ENCODE peak calls at places on chromosomes 12 and 14, in eight cellular contexts. C is PC-3, Q is GM23338, M is neural progenitor cell, F is GM23248, K is HCT116, N is SK-N-SH, B is hepatocyte. R is an unnamed sample.

GRCh38 chr14:104746951-104747481 is 5.9 kb upstream of the SIVA1 start:
- DNase-seq in B (peak; percentile 61), N (no peak), C (peak; percentile 31), Q (no peak), K (no peak), F (peak; percentile 94), M (no peak), R (no peak)

GRCh38 chr14:105855893-105856675 is 329.7 kb downstream of the TMEM121 start:
- DNase-seq in F (no peak), K (no peak), B (no peak), C (no peak), Q (no peak), M (no peak), N (no peak), R (peak; percentile 66)

GRCh38 chr12:29066061-29066588 is 83.0 kb upstream of the FAR2 start:
- DNase-seq in F (peak; percentile 79), C (peak; percentile 75), Q (no peak), N (no peak), M (peak; percentile 62), B (no peak), K (peak; percentile 40), R (no peak)

GRCh38 chr12:109723311-109723791 is 9.7 kb downstream of the FAM222A start:
- DNase-seq in Q (no peak), N (peak; percentile 75), F (no peak), K (no peak), C (no peak), M (no peak), B (no peak), R (no peak)

GRCh38 chr12:93174048-93174447 is 203.7 kb upstream of the NUDT4 start:
- DNase-seq in B (no peak), N (peak; percentile 19), K (no peak), M (no peak), F (peak; percentile 78), Q (no peak), C (no peak), R (no peak)

GRCh38 chr12:55729592-55730446 is 1.0 kb upstream of the CD63 start:
- DNase-seq in C (peak; percentile 93), K (peak; percentile 68), Q (peak; percentile 96), B (peak; percentile 94), N (peak; percentile 84), M (peak; percentile 92), F (peak; percentile 94), R (peak; percentile 70)

GRCh38 chr12:110246690-110247339 is 34.2 kb upstream of the ATP2A2 start:
- DNase-seq in C (peak; percentile 52), Q (no peak), K (no peak), N (no peak), M (no peak), F (no peak), B (no peak), R (no peak)

GRCh38 chr12:100661300-100661951 is 87.9 kb downstream of the GAS2L3 start:
- DNase-seq in Q (peak; percentile 27), C (no peak), M (no peak), N (no peak), B (no peak), F (peak; percentile 39), K (no peak), R (no peak)

GRCh38 chr14:51219473-51220448 is 20.3 kb upstream of the TMX1 start:
- DNase-seq in K (no peak), Q (peak; percentile 57), F (peak; percentile 70), M (peak; percentile 50), N (no peak), C (peak; percentile 63), B (peak; percentile 52), R (peak; percentile 30)

GRCh38 chr14:76998777-76999366 is 29.6 kb downstream of the IRF2BPL start:
- DNase-seq in F (no peak), B (peak; percentile 78), N (no peak), M (no peak), C (no peak), K (no peak), Q (no peak), R (no peak)
- TF ChIP-seq EZH2phosphoT487 in F (no peak), B (no peak), N (no peak), M (no peak), C (no peak), K (no peak), Q (no peak), R (no peak)

GRCh38 chr14:73739899-73740685 is 25.9 kb upstream of the PNMA1 start:
- DNase-seq in C (no peak), B (peak; percentile 7), Q (no peak), K (no peak), N (no peak), F (no peak), M (no peak), R (no peak)

GRCh38 chr14:73741386-73741875 is 27.2 kb upstream of the PNMA1 start:
- DNase-seq in M (peak; percentile 60), N (peak; percentile 58), B (peak; percentile 83), F (peak; percentile 73), Q (peak; percentile 71), K (no peak), C (peak; percentile 80), R (peak; percentile 54)

GRCh38 chr14:73740921-73741326 is 26.7 kb upstream of the PNMA1 start:
- DNase-seq in Q (peak; percentile 64), M (no peak), F (peak; percentile 70), C (peak; percentile 91), N (peak; percentile 37), B (peak; percentile 71), K (peak; percentile 61), R (no peak)

GRCh38 chr14:73738518-73739173 is 24.5 kb upstream of the PNMA1 start:
- DNase-seq in Q (no peak), K (no peak), N (no peak), M (no peak), B (peak; percentile 8), F (no peak), C (no peak), R (no peak)

DNA sequence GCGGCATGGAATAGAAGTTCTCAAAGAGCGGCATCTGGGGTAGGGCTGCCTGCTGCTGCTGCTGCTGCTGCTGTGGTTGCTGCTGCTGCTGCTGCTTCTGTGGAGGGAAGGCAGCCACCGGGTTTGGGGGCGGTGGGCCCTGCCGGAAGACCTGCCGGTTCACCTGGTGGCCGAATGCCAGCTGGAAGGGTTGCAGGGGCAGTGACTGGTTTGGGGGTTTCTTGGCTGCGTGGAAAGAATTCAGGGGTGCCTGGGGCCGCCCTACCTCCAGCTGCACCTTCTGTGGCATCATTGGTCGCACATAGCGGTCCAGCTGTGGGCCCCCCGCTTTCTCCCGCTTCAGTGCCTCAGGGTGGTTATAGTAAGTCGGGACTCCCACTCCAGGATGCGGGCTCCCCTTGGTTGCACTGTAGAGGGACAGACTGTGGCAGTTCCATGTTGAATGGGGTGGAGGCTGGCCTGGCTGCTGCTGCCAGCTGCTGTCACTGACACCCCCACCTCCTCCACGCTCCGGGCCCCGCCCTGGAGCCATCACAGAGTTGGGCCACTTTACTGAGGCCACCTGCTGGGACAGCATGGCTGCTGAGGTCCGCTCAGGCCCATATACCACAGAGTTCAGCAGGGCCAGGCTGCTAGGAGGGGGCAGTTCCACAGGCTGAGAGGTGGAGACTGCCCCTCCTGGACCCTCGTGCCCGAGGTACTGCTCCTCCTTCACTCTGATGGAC is 25.2 kb upstream of the PNMA1 start:
- DNase-seq in M (no peak), N (no peak), K (no peak), C (no peak), F (no peak), Q (no peak), B (peak; percentile 15), R (no peak)
- TF ChIP-seq EZH2phosphoT487 in M (no peak), N (no peak), K (no peak), C (no peak), F (no peak), Q (no peak), B (no peak), R (no peak)

DNA sequence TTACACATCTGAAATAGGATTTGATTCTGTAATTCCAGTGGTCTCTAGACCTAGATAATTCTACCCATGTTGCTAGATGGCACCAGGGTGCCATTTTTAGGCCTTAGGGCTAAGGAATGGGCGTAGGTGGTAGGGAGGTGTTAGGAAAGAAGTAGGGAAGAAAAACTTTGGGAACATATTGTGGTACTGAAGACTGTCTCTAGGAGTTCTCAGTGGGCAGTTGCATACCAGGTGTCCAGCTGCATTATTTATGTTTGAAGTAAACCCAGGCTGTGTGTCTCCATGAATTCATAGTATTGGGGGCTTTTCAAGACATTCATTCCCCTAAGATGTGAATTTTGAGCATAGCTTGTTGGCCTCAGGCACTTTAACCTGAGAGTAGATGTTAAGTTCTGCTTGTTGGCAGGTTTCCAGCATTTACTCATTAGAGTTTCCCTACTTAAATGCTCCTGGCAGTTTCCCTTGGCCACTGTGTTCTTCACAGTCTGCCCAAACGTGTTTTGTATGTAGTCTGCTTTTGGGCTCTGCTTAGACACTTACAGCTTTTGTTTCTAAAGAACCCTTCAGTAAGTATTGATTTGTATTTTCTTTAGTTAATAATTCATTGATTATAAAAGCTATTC is 31.5 kb upstream of the CCT2 start:
- DNase-seq in M (no peak), Q (no peak), N (peak; percentile 39), C (peak; percentile 69), F (peak; percentile 74), B (peak; percentile 57), K (no peak), R (no peak)
- TF ChIP-seq EZH2phosphoT487 in M (no peak), Q (no peak), N (no peak), C (no peak), F (no peak), B (no peak), K (no peak), R (no peak)

DNA sequence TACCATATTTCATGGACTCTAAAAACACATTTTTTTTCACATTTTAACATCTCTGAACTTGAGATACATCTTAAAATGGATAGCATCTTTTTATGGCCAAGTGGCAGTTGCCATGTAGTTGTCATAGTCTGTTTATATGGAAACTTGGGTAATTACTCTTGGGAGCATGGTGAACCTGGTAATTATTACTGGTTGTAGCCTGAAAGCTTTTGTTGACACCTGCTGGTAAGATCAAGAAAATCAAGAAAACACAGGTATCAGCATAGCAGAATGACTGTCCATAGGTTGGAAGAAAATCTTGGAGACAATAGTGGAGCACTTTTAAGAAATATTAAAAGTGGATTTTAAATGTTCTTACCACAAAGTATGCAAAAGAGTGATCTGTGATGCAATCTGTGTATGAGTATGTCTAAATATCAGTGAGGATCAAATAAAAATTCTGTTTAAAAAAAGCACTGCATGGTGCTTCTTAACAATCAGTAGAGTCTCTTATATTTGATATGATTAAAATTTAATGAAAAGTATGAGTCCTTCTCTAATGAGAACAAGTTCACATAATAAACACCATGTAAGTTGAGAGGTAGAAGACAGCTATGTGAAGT is 44.2 kb downstream of the TTC8 start:
- DNase-seq in C (peak; percentile 56), N (peak; percentile 5), Q (peak; percentile 33), K (peak; percentile 24), B (peak; percentile 19), F (peak; percentile 35), M (no peak), R (peak; percentile 21)
- TF ChIP-seq EZH2phosphoT487 in C (no peak), N (no peak), Q (no peak), K (no peak), B (no peak), F (no peak), M (no peak), R (no peak)

GRCh38 chr14:61337893-61338292 is 16.5 kb downstream of the PRKCH start:
- DNase-seq in M (no peak), B (no peak), N (no peak), Q (no peak), C (no peak), F (no peak), K (no peak), R (no peak)
- TF ChIP-seq EZH2phosphoT487 in M (no peak), B (no peak), N (no peak), Q (no peak), C (no peak), F (no peak), K (no peak), R (no peak)